ENCODE peak calls at places on chromosomes 4 and X, in nine cellular contexts. A is aorta; H is CD14-positive monocyte; N is M059J; D is NCI-H1436; B is T-helper 1 cell; W is GM04503; S is BE2C; K is CD8-positive, alpha-beta memory T cell. C is an unnamed sample.

GRCh38 chrX:155841232-155841631 is 39.9 kb upstream of the VAMP7 start:
- DNase-seq in A (no peak), H (no peak), N (no peak), D (no peak), B (no peak), W (no peak), S (no peak), K (no peak), C (no peak)

GRCh38 chrX:130109429-130110378 is 593 bp downstream of the ELF4 start:
- DNase-seq in A (peak), H (no peak), N (peak), D (no peak), B (no peak), W (no peak), S (no peak), K (no peak), C (no peak)

GRCh38 chrX:11724122-11725017 is 33.7 kb upstream of the MSL3 start:
- DNase-seq in A (no peak), H (no peak), N (peak), D (no peak), B (peak), W (no peak), S (no peak), K (no peak), C (no peak)

GRCh38 chr4:47543331-47543730 is 58.3 kb downstream of the ATP10D start:
- DNase-seq in A (no peak), H (no peak), N (peak), D (no peak), B (no peak), W (no peak), S (no peak), K (no peak), C (no peak)

GRCh38 chrX:101958139-101958538 is 26.3 kb upstream of the ZMAT1 start:
- DNase-seq in A (no peak), H (no peak), N (peak), D (no peak), B (no peak), W (no peak), S (no peak), K (no peak), C (no peak)

GRCh38 chrX:119880552-119881437 is 9.2 kb downstream of the NDUFA1 start:
- DNase-seq in A (no peak), H (no peak), N (peak), D (peak), B (peak), W (no peak), S (peak), K (peak), C (peak)

GRCh38 chrX:17787557-17787956 is 50.3 kb downstream of the SCML1 start:
- DNase-seq in A (no peak), H (no peak), N (no peak), D (no peak), B (no peak), W (no peak), S (no peak), K (no peak), C (no peak)

GRCh38 chr4:175705407-175705806 is 106.7 kb downstream of the GPM6A start:
- DNase-seq in A (no peak), H (no peak), N (peak), D (no peak), B (no peak), W (no peak), S (peak), K (no peak), C (no peak)

GRCh38 chr4:112938461-112939058 is 110.9 kb upstream of the ANK2 start:
- DNase-seq in A (no peak), H (no peak), N (peak), D (peak), B (peak), W (no peak), S (no peak), K (no peak), C (no peak)

GRCh38 chrX:50839730-50840129 is 25.7 kb upstream of the SHROOM4 start:
- DNase-seq in A (no peak), H (no peak), N (no peak), D (no peak), B (no peak), W (no peak), S (no peak), K (peak), C (no peak)

C was measured in naive thymus-derived CD8-positive, alpha-beta T cell.